ENCODE peak calls at places on chromosomes 5 and 9, in eight cellular contexts. G is SK-N-SH; R is mesendoderm; K is right cardiac atrium; O is aorta; L is colonic mucosa; H is psoas muscle; M is CD8-positive, alpha-beta memory T cell. I is an unnamed sample.

GRCh38 chr5:111277061-111277460 is 52.9 kb downstream of the CAMK4 start:
- DNase-seq in R (no peak), H (no peak), L (no peak), O (no peak), K (no peak), G (no peak), M (no peak), I (no peak)

GRCh38 chr5:138942066-138942465 is 66.9 kb upstream of the LRRTM2 start:
- DNase-seq in G (no peak), R (no peak), O (no peak), L (no peak), H (no peak), M (no peak), K (no peak), I (no peak)

GRCh38 chr5:149217802-149218153 is 53.9 kb upstream of the AFAP1L1 start:
- DNase-seq in K (peak; percentile 68), R (no peak), L (no peak), H (no peak), O (no peak), M (no peak), G (no peak), I (no peak)

GRCh38 chr9:2180171-2180570 is 165.0 kb downstream of the SMARCA2 start:
- DNase-seq in O (no peak), R (peak; percentile 26), H (no peak), M (no peak), G (no peak), K (no peak), L (no peak), I (no peak)

GRCh38 chr5:58502032-58502431 is 10.8 kb downstream of the GAPT start:
- DNase-seq in O (no peak), K (no peak), H (no peak), G (no peak), R (peak; percentile 42), M (no peak), L (no peak), I (no peak)

GRCh38 chr9:80755586-80755985 is 933.8 kb downstream of the TLE1 start:
- DNase-seq in M (no peak), L (no peak), G (no peak), K (no peak), H (no peak), O (no peak), R (peak; percentile 91), I (no peak)

GRCh38 chr9:108634164-108634563 is 221.6 kb downstream of the ACTL7B start:
- DNase-seq in M (no peak), H (no peak), O (no peak), G (no peak), K (peak; percentile 26), R (no peak), L (peak; percentile 69), I (no peak)

GRCh38 chr5:42403236-42403635 is 20.0 kb upstream of the GHR start:
- DNase-seq in R (no peak), K (no peak), O (no peak), M (no peak), L (no peak), H (no peak), G (no peak), I (no peak)

GRCh38 chr9:98045234-98046160 is 11.0 kb upstream of the NANS start:
- DNase-seq in K (no peak), L (no peak), O (no peak), H (no peak), G (no peak), M (peak; percentile 75), R (no peak), I (no peak)

GRCh38 chr5:123095694-123096120 is 6.7 kb downstream of the PRDM6 start:
- DNase-seq in L (no peak), R (no peak), G (no peak), O (no peak), M (no peak), H (no peak), K (no peak), I (no peak)

GRCh38 chr5:123097483-123097870 is 8.4 kb downstream of the PRDM6 start:
- DNase-seq in H (no peak), G (no peak), R (no peak), O (no peak), K (no peak), M (no peak), L (no peak), I (no peak)

GRCh38 chr5:123099514-123100151 is 10.6 kb downstream of the PRDM6 start:
- DNase-seq in M (no peak), G (peak; percentile 88), R (peak; percentile 59), K (peak; percentile 31), H (peak; percentile 30), O (no peak), L (no peak), I (no peak)

GRCh38 chr5:123097871-123098735 is 9.1 kb downstream of the PRDM6 start:
- DNase-seq in O (no peak), H (no peak), G (no peak), M (no peak), R (peak; percentile 61), L (no peak), K (no peak), I (no peak)

GRCh38 chr5:123098767-123099513 is 9.9 kb downstream of the PRDM6 start:
- DNase-seq in L (no peak), O (no peak), G (peak; percentile 54), K (no peak), R (peak; percentile 18), H (no peak), M (no peak), I (no peak)
- H3K4me3 ChIP-seq in L (no peak overlapping the region), O (peak overlapping the region; percentile 78), G (peak overlapping the region; percentile 49), K (peak overlapping the region; percentile 31), R (no peak overlapping the region), H (peak overlapping the region; percentile 49), M (no peak overlapping the region), I (no peak overlapping the region)

DNA sequence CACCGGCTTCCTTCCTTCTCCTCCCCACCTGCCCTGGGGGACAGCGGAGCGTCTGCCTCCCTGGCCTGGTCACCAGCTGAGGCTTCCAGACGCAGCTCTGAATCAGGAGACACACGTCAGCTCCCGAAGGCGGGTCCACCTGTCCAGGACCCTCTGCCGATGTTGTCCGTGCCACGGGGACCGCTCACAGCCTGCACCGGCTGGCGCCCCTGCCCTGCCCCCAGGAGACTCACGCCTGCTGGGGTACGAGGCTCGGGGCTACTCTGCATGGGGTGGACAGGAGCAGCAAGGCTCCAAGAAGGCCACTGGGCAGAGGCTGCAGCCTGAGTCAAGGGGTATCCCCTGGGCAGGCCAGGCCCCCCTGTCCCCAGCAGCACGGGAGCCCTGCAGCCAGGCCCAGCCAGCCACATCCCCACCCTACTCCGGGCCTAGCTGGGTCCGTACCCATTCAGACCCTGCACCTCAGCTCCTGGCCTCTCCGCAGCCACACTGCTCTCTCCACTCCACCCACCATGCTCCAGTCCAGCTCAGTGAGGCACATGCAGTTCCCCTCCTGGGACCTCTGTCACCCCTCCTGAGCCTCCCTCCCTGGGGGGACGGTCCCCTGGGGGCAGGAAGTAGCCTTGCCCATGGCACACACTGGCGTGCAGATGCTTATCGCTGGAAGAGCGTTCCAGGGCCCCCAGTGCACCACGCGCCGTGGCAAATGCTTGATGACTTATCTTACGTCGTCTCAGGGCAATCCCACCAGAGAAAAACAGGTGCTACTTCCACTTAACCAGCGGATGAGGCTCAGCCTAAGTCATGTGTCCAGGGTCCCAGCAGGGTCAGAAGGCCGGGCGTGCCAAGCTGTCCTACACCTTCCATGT is 2.2 kb upstream of the CCDC187 start:
- DNase-seq in H (no peak), L (no peak), G (peak; percentile 61), M (no peak), R (no peak), O (no peak), K (no peak), I (no peak)
- H3K27me3 ChIP-seq in H (peaks cover 60% of the 10 kb centered on the region), L (no peaks in the 10 kb centered on the region), G (no peaks in the 10 kb centered on the region), M (no peaks in the 10 kb centered on the region), R (no peaks in the 10 kb centered on the region), O (no peaks in the 10 kb centered on the region), K (no peaks in the 10 kb centered on the region), I (peaks cover 66% of the 10 kb centered on the region)

DNA sequence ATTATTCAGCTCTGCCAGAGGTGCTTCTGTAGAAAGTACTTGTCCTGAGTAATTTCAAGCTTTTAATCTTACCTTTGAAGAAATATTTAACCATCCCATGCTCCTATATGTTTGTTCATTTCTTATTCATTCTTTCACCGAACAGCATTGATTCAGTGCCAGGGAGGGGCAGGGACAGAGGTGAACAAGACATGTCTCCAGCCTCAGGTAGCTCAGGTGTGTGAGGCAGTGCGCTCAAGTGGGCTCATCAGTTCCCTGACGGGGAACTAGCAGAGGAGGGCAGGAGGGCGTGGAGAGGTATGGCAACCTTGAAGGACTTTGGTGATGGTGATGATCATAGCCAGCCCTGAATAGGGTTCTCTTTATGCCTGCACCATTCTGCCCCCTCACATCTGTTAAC is 25.9 kb downstream of the ERGIC1 start:
- DNase-seq in L (no peak), G (no peak), H (no peak), K (no peak), R (no peak), O (no peak), M (no peak), I (no peak)
- H3K4me3 ChIP-seq in L (no peak overlapping the region), G (no peak overlapping the region), H (peak overlapping the region; percentile 17), K (no peak overlapping the region), R (no peak overlapping the region), O (no peak overlapping the region), M (no peak overlapping the region), I (no peak overlapping the region)

GRCh38 chr9:133252301-133252776 is 22.7 kb downstream of the ABO start:
- DNase-seq in R (no peak), M (no peak), L (peak; percentile 95), O (no peak), K (peak; percentile 50), H (no peak), G (peak; percentile 19), I (no peak)
- H3K27me3 ChIP-seq in R (no peaks in the 10 kb centered on the region), M (no peaks in the 10 kb centered on the region), L (no peaks in the 10 kb centered on the region), O (no peaks in the 10 kb centered on the region), K (no peaks in the 10 kb centered on the region), H (peaks cover 17% of the 10 kb centered on the region), G (peaks cover 22% of the 10 kb centered on the region), I (no peaks in the 10 kb centered on the region)

I was measured in sigmoid colon.